ENCODE peak calls at places on chromosome 5, in eight cellular contexts. O is choroid plexus epithelial cell; T is HCT116; J is left ventricle myocardium inferior; M is lower lobe of right lung; X is tibial artery; B is CD8-positive, alpha-beta memory T cell; D is upper lobe of right lung. I is an unnamed sample.

GRCh38 chr5:103014983-103015382 is 105.0 kb downstream of the GIN1 start:
- DNase-seq in D (no peak), X (no peak), M (no peak), J (no peak), O (peak), T (no peak), B (no peak), I (no peak)

GRCh38 chr5:61625682-61626620 is 293.9 kb downstream of the ZSWIM6 start:
- DNase-seq in T (no peak), M (peak), D (peak), X (peak), J (peak), B (peak), O (peak), I (no peak)

GRCh38 chr5:163540711-163541110 is 35.3 kb downstream of the MAT2B start:
- DNase-seq in B (no peak), D (no peak), O (no peak), M (no peak), J (no peak), T (no peak), X (no peak), I (no peak)

GRCh38 chr5:37575541-37576489 is 196.7 kb downstream of the WDR70 start:
- DNase-seq in M (no peak), O (peak), J (no peak), B (no peak), X (no peak), T (no peak), D (no peak), I (no peak)

GRCh38 chr5:159786901-159787691 is 129.2 kb upstream of the ADRA1B start:
- DNase-seq in O (peak), B (no peak), J (peak), T (no peak), M (peak), D (peak), X (peak), I (no peak)

GRCh38 chr5:59724482-59725392 is 168.8 kb downstream of the PDE4D start:
- DNase-seq in D (no peak), J (no peak), T (peak), X (no peak), O (peak), B (no peak), M (no peak), I (peak)

GRCh38 chr5:56060276-56061110 is 65.7 kb upstream of the IL6ST start:
- DNase-seq in T (no peak), J (no peak), B (no peak), M (no peak), O (no peak), D (no peak), X (no peak), I (no peak)

GRCh38 chr5:72191404-72191803 is 84.1 kb downstream of the MAP1B start:
- DNase-seq in M (no peak), X (no peak), B (no peak), J (no peak), T (no peak), D (no peak), O (no peak), I (no peak)

GRCh38 chr5:36422957-36423356 is 121.3 kb upstream of the RANBP3L start:
- DNase-seq in D (no peak), J (no peak), T (no peak), M (no peak), X (no peak), O (peak), B (no peak), I (no peak)

GRCh38 chr5:154648706-154649105 is 106.5 kb upstream of the LARP1 start:
- DNase-seq in J (no peak), O (peak), B (no peak), X (no peak), D (no peak), M (peak), T (no peak), I (no peak)

GRCh38 chr5:44845777-44846176 is 37.0 kb downstream of the MRPS30 start:
- DNase-seq in X (no peak), D (no peak), M (no peak), O (no peak), J (no peak), B (no peak), T (no peak), I (no peak)

GRCh38 chr5:101679816-101680215 is 616.3 kb downstream of the SLCO4C1 start:
- DNase-seq in D (no peak), O (peak), J (no peak), B (no peak), T (no peak), X (no peak), M (no peak), I (no peak)

GRCh38 chr5:141701341-141702119 is 19.5 kb upstream of the ARAP3 start:
- DNase-seq in O (no peak), D (no peak), M (no peak), B (no peak), T (no peak), J (no peak), X (no peak), I (no peak)

GRCh38 chr5:176543428-176544182 is 5.5 kb upstream of the CDHR2 start:
- DNase-seq in J (peak), B (peak), O (no peak), X (no peak), M (peak), T (no peak), D (peak), I (no peak)

GRCh38 chr5:6731465-6732237 is 18.4 kb downstream of the TENT4A start:
- DNase-seq in X (no peak), B (no peak), O (peak), J (no peak), D (peak), M (no peak), T (no peak), I (no peak)

GRCh38 chr5:152505442-152506042 is 100.5 kb upstream of the NMUR2 start:
- DNase-seq in X (peak), J (peak), O (peak), M (no peak), B (peak), T (peak), D (no peak), I (peak)

GRCh38 chr5:71719092-71719964 is at the start of gene CARTPT:
- DNase-seq in T (no peak), B (no peak), X (no peak), J (no peak), M (no peak), O (peak), D (no peak), I (no peak)

GRCh38 chr5:87434461-87434860 is 21.7 kb upstream of the CCNH start:
- DNase-seq in M (no peak), T (no peak), J (no peak), B (no peak), O (no peak), D (no peak), X (no peak), I (no peak)

GRCh38 chr5:102540251-102540812 is 41.5 kb upstream of the SLCO6A1 start:
- DNase-seq in X (no peak), M (no peak), J (no peak), D (no peak), O (no peak), T (no peak), B (no peak), I (no peak)

GRCh38 chr5:14816999-14817761 is 54.4 kb downstream of the ANKH start:
- DNase-seq in J (peak), T (no peak), B (no peak), X (peak), D (no peak), M (no peak), O (peak), I (no peak)
- H3K4me3 ChIP-seq in J (no peak), T (no peak), B (no peak), X (peak), D (no peak), M (no peak), O (no peak), I (no peak)

DNA sequence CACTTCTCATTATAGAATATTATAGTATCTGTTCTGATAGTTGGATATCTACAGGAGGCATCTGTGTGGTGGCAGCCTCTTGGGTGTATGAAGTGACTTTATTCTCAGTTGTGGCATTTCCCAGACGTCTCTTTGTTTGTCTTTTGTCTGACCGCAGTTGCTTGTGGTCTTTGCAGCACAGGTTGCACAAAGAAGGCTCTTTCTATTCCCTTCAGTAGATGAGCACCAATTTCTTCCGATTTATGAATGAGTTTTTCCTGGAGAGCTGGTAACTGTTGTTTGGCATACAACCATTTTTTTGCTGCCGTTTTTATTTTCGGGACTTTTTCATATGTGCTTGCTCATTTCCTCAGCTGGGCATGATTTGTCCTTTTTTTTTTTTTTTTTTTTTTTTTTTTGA is 56.4 kb upstream of the MYO10 start:
- DNase-seq in B (no peak), J (no peak), M (no peak), X (no peak), O (no peak), D (no peak), T (no peak), I (no peak)
- H3K4me3 ChIP-seq in B (no peak), J (no peak), M (no peak), X (no peak), O (no peak), D (no peak), T (no peak), I (no peak)

DNA sequence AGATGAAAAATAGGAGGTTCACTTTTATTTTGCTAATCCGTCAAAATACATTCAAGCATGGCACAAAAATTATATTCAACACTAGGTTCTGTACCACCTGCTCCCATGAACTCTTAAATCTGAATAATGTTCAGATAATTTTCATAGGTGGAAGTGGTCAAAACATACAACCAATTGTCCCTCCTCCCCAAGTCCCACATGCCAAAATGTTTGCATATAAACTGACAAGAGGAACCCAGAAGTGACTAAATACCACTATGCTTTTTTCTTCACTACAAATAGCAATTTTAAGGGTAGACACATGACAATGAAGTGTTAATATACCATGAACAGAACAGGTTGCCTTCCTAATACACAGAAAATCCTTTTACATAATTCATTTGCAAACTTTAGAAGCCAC is 3.7 kb downstream of the HNRNPA0 start:
- DNase-seq in O (no peak), J (no peak), D (no peak), B (no peak), T (no peak), X (no peak), M (no peak), I (no peak)
- H3K4me3 ChIP-seq in O (no peak), J (no peak), D (no peak), B (no peak), T (no peak), X (no peak), M (no peak), I (no peak)

GRCh38 chr5:137887831-137888230 is 1.4 kb upstream of the PKD2L2 start:
- DNase-seq in T (no peak), M (no peak), D (no peak), B (no peak), O (no peak), X (no peak), J (no peak), I (no peak)
- H3K4me3 ChIP-seq in T (no peak), M (no peak), D (no peak), B (no peak), O (no peak), X (no peak), J (peak), I (no peak)

GRCh38 chr5:158434749-158435148 is 575.8 kb upstream of the CLINT1 start:
- DNase-seq in J (no peak), M (no peak), D (no peak), T (no peak), X (no peak), B (no peak), O (no peak), I (no peak)

GRCh38 chr5:158433634-158434033 is 574.7 kb upstream of the CLINT1 start:
- DNase-seq in D (no peak), J (no peak), T (no peak), O (no peak), X (no peak), B (no peak), M (no peak), I (no peak)

GRCh38 chr5:158431369-158432029 is 572.6 kb upstream of the CLINT1 start:
- DNase-seq in J (no peak), B (no peak), D (no peak), X (no peak), T (no peak), O (peak), M (no peak), I (no peak)

GRCh38 chr5:158436271-158437065 is 577.5 kb upstream of the CLINT1 start:
- DNase-seq in D (no peak), B (no peak), M (no peak), X (no peak), T (no peak), O (no peak), J (no peak), I (no peak)

GRCh38 chr5:158435161-158435616 is 576.2 kb upstream of the CLINT1 start:
- DNase-seq in X (no peak), J (no peak), B (peak), D (no peak), M (no peak), T (no peak), O (peak), I (no peak)
- H3K4me3 ChIP-seq in X (no peak), J (no peak), B (peak), D (no peak), M (no peak), T (no peak), O (no peak), I (no peak)

DNA sequence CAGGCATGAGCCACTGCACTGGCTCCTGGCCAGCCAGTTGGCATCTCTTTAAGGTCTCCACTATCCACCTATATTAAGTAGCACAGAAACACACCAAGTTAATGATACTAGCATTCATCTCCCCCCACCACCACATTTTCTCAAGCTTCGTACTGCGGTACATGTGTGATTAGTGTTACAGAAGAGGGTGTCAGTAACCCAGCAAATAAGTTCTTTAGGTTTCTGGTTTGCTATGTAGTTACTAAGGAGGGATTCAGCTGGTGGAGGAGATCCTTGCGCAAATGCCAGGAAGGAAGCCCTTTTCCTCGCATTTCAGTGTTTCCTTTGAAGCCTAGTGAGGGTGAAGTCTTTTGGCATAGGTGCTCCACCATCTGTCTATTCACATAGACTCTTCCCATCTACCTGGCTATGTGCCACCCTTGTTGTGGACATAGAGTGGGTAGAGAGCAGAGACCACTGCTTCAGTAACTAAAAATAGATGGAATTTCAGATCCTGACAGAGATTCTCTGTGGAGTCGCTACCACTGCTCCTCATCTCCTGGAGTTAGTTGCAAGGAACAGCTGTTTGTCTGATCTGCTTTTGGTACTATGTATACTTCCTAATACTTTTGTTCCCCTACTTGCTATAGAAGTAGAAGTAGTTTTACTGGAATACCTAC is 16.7 kb downstream of the UBE2D2 start:
- DNase-seq in J (no peak), B (no peak), M (no peak), X (no peak), T (no peak), O (no peak), D (no peak), I (no peak)
- H3K4me3 ChIP-seq in J (no peak), B (peak), M (no peak), X (no peak), T (no peak), O (no peak), D (no peak), I (no peak)

DNA sequence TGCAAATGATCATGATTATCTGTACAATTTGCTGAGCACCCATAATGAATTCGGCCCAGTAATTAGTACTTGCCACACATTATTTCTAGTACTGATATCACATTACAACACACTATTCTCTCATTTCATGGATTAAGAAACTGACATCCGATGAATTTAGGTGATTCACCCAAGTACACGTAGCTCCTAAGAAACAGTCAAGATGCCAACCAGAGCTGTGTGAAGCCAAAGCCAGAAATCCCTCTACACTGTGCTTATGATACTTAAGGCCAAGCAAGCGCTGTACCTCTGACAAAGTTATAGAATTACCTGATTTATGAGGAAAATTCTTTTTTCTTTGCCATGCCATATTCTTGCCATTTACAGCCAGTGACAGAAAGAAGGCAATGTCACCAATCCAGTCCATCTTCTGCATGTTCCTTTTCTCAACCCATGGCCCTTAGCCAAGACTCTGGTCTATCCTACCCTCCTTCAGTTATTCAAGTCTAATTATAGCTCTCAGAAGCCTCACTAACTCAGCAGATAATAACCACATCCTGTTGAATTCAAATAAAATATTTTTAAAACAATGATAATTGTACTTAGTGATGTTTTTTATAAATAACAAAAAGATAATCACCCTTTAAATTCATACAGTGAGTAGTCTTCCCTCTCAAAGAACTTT is 74.3 kb upstream of the PTGER4 start:
- DNase-seq in T (no peak), X (no peak), B (peak), D (no peak), M (no peak), O (peak), J (no peak), I (no peak)
- H3K4me3 ChIP-seq in T (no peak), X (no peak), B (peak), D (no peak), M (no peak), O (no peak), J (no peak), I (no peak)

DNA sequence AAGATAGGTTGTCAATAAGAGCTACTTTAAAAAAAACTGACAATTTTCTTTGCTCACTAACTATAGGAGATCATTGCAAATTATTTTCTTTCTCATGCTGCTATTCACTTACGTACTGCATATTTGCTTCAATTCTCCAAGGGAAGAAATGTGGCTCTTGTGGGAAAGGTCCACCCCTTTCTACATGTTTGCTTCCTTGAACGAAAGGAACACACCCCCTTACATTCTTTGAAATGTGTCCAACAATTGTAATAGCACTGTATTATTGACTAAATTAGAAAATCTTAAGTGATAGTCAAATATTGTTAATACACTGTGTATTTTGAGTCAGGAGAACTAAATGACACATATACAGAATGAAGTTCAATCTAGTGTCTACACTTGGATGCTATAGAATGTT is 5.2 kb downstream of the MEF2C start:
- DNase-seq in B (no peak), D (no peak), T (no peak), J (no peak), O (peak), X (no peak), M (no peak), I (no peak)
- H3K4me3 ChIP-seq in B (no peak), D (peak), T (no peak), J (peak), O (no peak), X (peak), M (no peak), I (no peak)

DNA sequence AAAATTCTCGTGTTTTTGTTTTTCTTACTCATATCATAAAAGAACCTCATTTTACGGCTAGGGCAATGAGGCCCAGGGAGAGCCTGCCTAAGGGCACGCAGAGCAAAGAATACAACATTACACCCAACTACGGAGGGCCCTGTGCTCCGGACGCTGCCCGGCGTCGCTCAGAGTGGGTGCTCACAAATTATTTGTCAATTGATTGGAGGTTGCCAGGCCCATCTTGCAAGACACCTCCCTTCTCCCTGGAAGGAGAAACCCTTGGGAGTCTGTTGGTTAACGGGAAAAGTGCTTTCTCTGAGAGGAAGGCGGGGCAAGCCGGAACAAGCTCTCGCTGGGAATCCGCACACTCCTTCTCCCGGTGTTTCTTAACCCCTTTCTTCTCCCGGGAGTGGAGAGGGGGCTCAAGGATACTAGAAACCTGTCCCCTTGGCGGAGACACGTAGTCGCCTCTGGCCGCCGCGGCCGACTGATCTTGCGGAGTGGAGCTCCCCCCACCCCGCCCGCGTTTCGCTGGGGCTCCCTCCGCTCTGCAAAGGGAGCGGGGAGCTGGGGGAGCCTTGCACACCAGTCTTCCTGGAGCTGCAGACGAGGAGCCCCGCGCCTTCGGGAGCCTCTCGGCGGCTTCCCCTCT is 599.3 kb upstream of the SGCD start:
- DNase-seq in O (no peak), J (no peak), T (no peak), X (no peak), D (peak), M (peak), B (no peak), I (no peak)
- H3K4me3 ChIP-seq in O (no peak), J (peak), T (no peak), X (peak), D (peak), M (peak), B (no peak), I (no peak)

I was measured in LNCaP clone FGC.